ENCODE peak calls at places on chromosomes 5 and 9, in six cellular contexts. One of them, this sample, is unnamed.

GRCh38 chr5:51646482-51646881 is 263.2 kb downstream of the ISL1 start:
- DNase-seq in heart left ventricle: no peak
- DNase-seq in lower lobe of right lung: no peak
- DNase-seq in left ventricle myocardium inferior: no peak
- DNase-seq in cardiac muscle cell: no peak
- DNase-seq in HL-60: no peak
- DNase-seq in this sample: no peak

GRCh38 chr5:93572773-93573626 is 8.0 kb downstream of the NR2F1-AS1 start:
- DNase-seq in heart left ventricle: no peak
- DNase-seq in lower lobe of right lung: no peak
- DNase-seq in left ventricle myocardium inferior: no peak
- DNase-seq in cardiac muscle cell: peak
- DNase-seq in HL-60: no peak
- DNase-seq in this sample: no peak

GRCh38 chr5:111730659-111731382 is 26.2 kb downstream of the NREP start:
- DNase-seq in heart left ventricle: no peak
- DNase-seq in lower lobe of right lung: no peak
- DNase-seq in left ventricle myocardium inferior: no peak
- DNase-seq in cardiac muscle cell: no peak
- DNase-seq in HL-60: no peak
- DNase-seq in this sample: peak

GRCh38 chr9:131667576-131667975 is 72.3 kb downstream of the RAPGEF1 start:
- DNase-seq in heart left ventricle: no peak
- DNase-seq in lower lobe of right lung: peak
- DNase-seq in left ventricle myocardium inferior: no peak
- DNase-seq in cardiac muscle cell: no peak
- DNase-seq in HL-60: no peak
- DNase-seq in this sample: no peak

GRCh38 chr9:73172811-73173210 is 21.1 kb downstream of the ANXA1 start:
- DNase-seq in heart left ventricle: no peak
- DNase-seq in lower lobe of right lung: no peak
- DNase-seq in left ventricle myocardium inferior: no peak
- DNase-seq in cardiac muscle cell: no peak
- DNase-seq in HL-60: no peak
- DNase-seq in this sample: no peak

GRCh38 chr9:92645041-92645440 is 24.9 kb downstream of the IPPK start:
- DNase-seq in heart left ventricle: no peak
- DNase-seq in lower lobe of right lung: no peak
- DNase-seq in left ventricle myocardium inferior: no peak
- DNase-seq in cardiac muscle cell: no peak
- DNase-seq in HL-60: no peak
- DNase-seq in this sample: no peak

GRCh38 chr5:40220260-40220659 is 459.5 kb upstream of the PTGER4 start:
- DNase-seq in heart left ventricle: no peak
- DNase-seq in lower lobe of right lung: no peak
- DNase-seq in left ventricle myocardium inferior: no peak
- DNase-seq in cardiac muscle cell: no peak
- DNase-seq in HL-60: no peak
- DNase-seq in this sample: no peak

GRCh38 chr9:128383007-128383753 is 12.0 kb downstream of the URM1 start:
- DNase-seq in heart left ventricle: no peak
- DNase-seq in lower lobe of right lung: no peak
- DNase-seq in left ventricle myocardium inferior: no peak
- DNase-seq in cardiac muscle cell: no peak
- DNase-seq in HL-60: no peak
- DNase-seq in this sample: peak

GRCh38 chr9:34988218-34989055 is 1.1 kb upstream of the DNAJB5 start:
- DNase-seq in heart left ventricle: peak
- DNase-seq in lower lobe of right lung: peak
- DNase-seq in left ventricle myocardium inferior: peak
- DNase-seq in cardiac muscle cell: peak
- DNase-seq in HL-60: no peak
- DNase-seq in this sample: peak

GRCh38 chr5:179906795-179907569 is 715 bp downstream of the TBC1D9B start:
- DNase-seq in heart left ventricle: no peak
- DNase-seq in lower lobe of right lung: peak
- DNase-seq in left ventricle myocardium inferior: no peak
- DNase-seq in cardiac muscle cell: peak
- DNase-seq in HL-60: no peak
- DNase-seq in this sample: peak

GRCh38 chr9:36997414-36997813 is 36.7 kb downstream of the PAX5 start:
- DNase-seq in heart left ventricle: no peak
- DNase-seq in lower lobe of right lung: no peak
- DNase-seq in left ventricle myocardium inferior: no peak
- DNase-seq in cardiac muscle cell: peak
- DNase-seq in HL-60: no peak
- DNase-seq in this sample: no peak

GRCh38 chr5:172410839-172411238 is 43.5 kb downstream of the SH3PXD2B start:
- DNase-seq in heart left ventricle: no peak
- DNase-seq in lower lobe of right lung: no peak
- DNase-seq in left ventricle myocardium inferior: no peak
- DNase-seq in cardiac muscle cell: peak
- DNase-seq in HL-60: no peak
- DNase-seq in this sample: no peak

GRCh38 chr5:143573568-143574170 is 170.2 kb upstream of the NR3C1 start:
- DNase-seq in heart left ventricle: no peak
- DNase-seq in lower lobe of right lung: no peak
- DNase-seq in left ventricle myocardium inferior: no peak
- DNase-seq in cardiac muscle cell: no peak
- DNase-seq in HL-60: no peak
- DNase-seq in this sample: no peak

GRCh38 chr5:160199410-160199911 is 29.8 kb upstream of the FABP6 start:
- DNase-seq in heart left ventricle: peak
- DNase-seq in lower lobe of right lung: peak
- DNase-seq in left ventricle myocardium inferior: peak
- DNase-seq in cardiac muscle cell: peak
- DNase-seq in HL-60: peak
- DNase-seq in this sample: peak

GRCh38 chr9:93167838-93168237 is 16.1 kb upstream of the WNK2 start:
- DNase-seq in heart left ventricle: no peak
- DNase-seq in lower lobe of right lung: no peak
- DNase-seq in left ventricle myocardium inferior: no peak
- DNase-seq in cardiac muscle cell: no peak
- DNase-seq in HL-60: no peak
- DNase-seq in this sample: no peak

GRCh38 chr9:17509151-17509550 is 69.7 kb upstream of the SH3GL2 start:
- DNase-seq in heart left ventricle: no peak
- DNase-seq in lower lobe of right lung: no peak
- DNase-seq in left ventricle myocardium inferior: no peak
- DNase-seq in cardiac muscle cell: no peak
- DNase-seq in HL-60: no peak
- DNase-seq in this sample: no peak

GRCh38 chr5:43573058-43573457 is 16.2 kb upstream of the PAIP1 start:
- DNase-seq in heart left ventricle: no peak
- DNase-seq in lower lobe of right lung: no peak
- DNase-seq in left ventricle myocardium inferior: no peak
- DNase-seq in cardiac muscle cell: peak
- DNase-seq in HL-60: no peak
- DNase-seq in this sample: no peak

GRCh38 chr9:5455181-5455580 is 4.8 kb downstream of the CD274 start:
- DNase-seq in heart left ventricle: no peak
- DNase-seq in lower lobe of right lung: no peak
- DNase-seq in left ventricle myocardium inferior: no peak
- DNase-seq in cardiac muscle cell: peak
- DNase-seq in HL-60: no peak
- DNase-seq in this sample: no peak

GRCh38 chr9:117704024-117704575 is at the start of gene TLR4:
- DNase-seq in heart left ventricle: peak
- DNase-seq in lower lobe of right lung: peak
- DNase-seq in left ventricle myocardium inferior: peak
- DNase-seq in cardiac muscle cell: peak
- DNase-seq in HL-60: peak
- DNase-seq in this sample: peak

GRCh38 chr9:15513335-15513734 is 2.6 kb upstream of the PSIP1 start:
- DNase-seq in heart left ventricle: no peak
- DNase-seq in lower lobe of right lung: no peak
- DNase-seq in left ventricle myocardium inferior: no peak
- DNase-seq in cardiac muscle cell: peak
- DNase-seq in HL-60: no peak
- DNase-seq in this sample: no peak

GRCh38 chr5:39197556-39197955 is 21.8 kb downstream of the FYB1 start:
- DNase-seq in heart left ventricle: no peak
- DNase-seq in lower lobe of right lung: no peak
- DNase-seq in left ventricle myocardium inferior: no peak
- DNase-seq in cardiac muscle cell: no peak
- DNase-seq in HL-60: no peak
- DNase-seq in this sample: no peak

GRCh38 chr5:89003563-89004036 is 120.6 kb upstream of the MEF2C start:
- DNase-seq in heart left ventricle: no peak
- DNase-seq in lower lobe of right lung: peak
- DNase-seq in left ventricle myocardium inferior: no peak
- DNase-seq in cardiac muscle cell: no peak
- DNase-seq in HL-60: no peak
- DNase-seq in this sample: no peak

GRCh38 chr5:139723986-139724587 is 71.5 kb upstream of the PSD2 start:
- DNase-seq in heart left ventricle: no peak
- DNase-seq in lower lobe of right lung: no peak
- DNase-seq in left ventricle myocardium inferior: no peak
- DNase-seq in cardiac muscle cell: no peak
- DNase-seq in HL-60: no peak
- DNase-seq in this sample: no peak

GRCh38 chr5:159324097-159324760 is 6.1 kb downstream of the IL12B start:
- DNase-seq in heart left ventricle: no peak
- DNase-seq in lower lobe of right lung: no peak
- DNase-seq in left ventricle myocardium inferior: no peak
- DNase-seq in cardiac muscle cell: peak
- DNase-seq in HL-60: no peak
- DNase-seq in this sample: no peak

GRCh38 chr9:90860382-90860781 is 58.8 kb downstream of the SYK start:
- DNase-seq in heart left ventricle: no peak
- DNase-seq in lower lobe of right lung: no peak
- DNase-seq in left ventricle myocardium inferior: no peak
- DNase-seq in cardiac muscle cell: no peak
- DNase-seq in HL-60: no peak
- DNase-seq in this sample: no peak

GRCh38 chr9:86903461-86904010 is 43.8 kb downstream of the GAS1 start:
- DNase-seq in heart left ventricle: no peak
- DNase-seq in lower lobe of right lung: no peak
- DNase-seq in left ventricle myocardium inferior: no peak
- DNase-seq in cardiac muscle cell: no peak
- DNase-seq in HL-60: no peak
- DNase-seq in this sample: no peak

GRCh38 chr9:86901511-86901910 is 45.8 kb downstream of the GAS1 start:
- DNase-seq in heart left ventricle: no peak
- DNase-seq in lower lobe of right lung: no peak
- DNase-seq in left ventricle myocardium inferior: no peak
- DNase-seq in cardiac muscle cell: no peak
- DNase-seq in HL-60: no peak
- DNase-seq in this sample: no peak

GRCh38 chr9:86907346-86907745 is 40.0 kb downstream of the GAS1 start:
- DNase-seq in heart left ventricle: no peak
- DNase-seq in lower lobe of right lung: no peak
- DNase-seq in left ventricle myocardium inferior: no peak
- DNase-seq in cardiac muscle cell: no peak
- DNase-seq in HL-60: no peak
- DNase-seq in this sample: no peak

GRCh38 chr9:86908261-86908660 is 39.0 kb downstream of the GAS1 start:
- DNase-seq in heart left ventricle: no peak
- DNase-seq in lower lobe of right lung: no peak
- DNase-seq in left ventricle myocardium inferior: no peak
- DNase-seq in cardiac muscle cell: no peak
- DNase-seq in HL-60: no peak
- DNase-seq in this sample: no peak

GRCh38 chr9:86902606-86903460 is 44.5 kb downstream of the GAS1 start:
- DNase-seq in heart left ventricle: no peak
- DNase-seq in lower lobe of right lung: no peak
- DNase-seq in left ventricle myocardium inferior: no peak
- DNase-seq in cardiac muscle cell: peak
- DNase-seq in HL-60: no peak
- DNase-seq in this sample: no peak
- H3K4me3 ChIP-seq in heart left ventricle: peak
- H3K4me3 ChIP-seq in lower lobe of right lung: peak
- H3K4me3 ChIP-seq in left ventricle myocardium inferior: peak
- H3K4me3 ChIP-seq in cardiac muscle cell: peak
- H3K4me3 ChIP-seq in HL-60: no peak
- H3K4me3 ChIP-seq in this sample: no peak

GRCh38 chr5:181258576-181258975 is 2.4 kb downstream of the TRIM52 start:
- DNase-seq in heart left ventricle: no peak
- DNase-seq in lower lobe of right lung: no peak
- DNase-seq in left ventricle myocardium inferior: no peak
- DNase-seq in cardiac muscle cell: no peak
- DNase-seq in HL-60: no peak
- DNase-seq in this sample: no peak
- H3K4me3 ChIP-seq in heart left ventricle: peak
- H3K4me3 ChIP-seq in lower lobe of right lung: peak
- H3K4me3 ChIP-seq in left ventricle myocardium inferior: peak
- H3K4me3 ChIP-seq in cardiac muscle cell: no peak
- H3K4me3 ChIP-seq in HL-60: peak
- H3K4me3 ChIP-seq in this sample: no peak

DNA sequence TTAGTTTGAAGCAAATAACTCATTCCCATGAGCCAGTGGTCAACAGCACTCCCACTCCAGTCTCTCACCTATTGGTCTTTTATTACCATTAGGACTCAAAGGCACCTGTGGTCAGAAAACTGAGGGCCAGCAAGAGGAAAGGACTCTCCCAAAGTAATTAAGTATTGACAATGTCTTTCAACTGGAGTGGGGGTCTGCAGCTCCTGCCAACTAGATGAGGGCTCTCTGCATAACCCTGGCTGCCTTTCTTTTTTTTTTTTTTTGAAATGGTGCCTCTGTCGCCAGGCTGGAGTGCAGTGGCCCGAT is 577 bp upstream of the CDK5RAP2 start:
- DNase-seq in heart left ventricle: no peak
- DNase-seq in lower lobe of right lung: no peak
- DNase-seq in left ventricle myocardium inferior: no peak
- DNase-seq in cardiac muscle cell: no peak
- DNase-seq in HL-60: no peak
- DNase-seq in this sample: no peak
- H3K4me3 ChIP-seq in heart left ventricle: peak
- H3K4me3 ChIP-seq in lower lobe of right lung: peak
- H3K4me3 ChIP-seq in left ventricle myocardium inferior: peak
- H3K4me3 ChIP-seq in cardiac muscle cell: no peak
- H3K4me3 ChIP-seq in HL-60: no peak
- H3K4me3 ChIP-seq in this sample: no peak

GRCh38 chr9:135218331-135219225 is 131.1 kb downstream of the OLFM1 start:
- DNase-seq in heart left ventricle: no peak
- DNase-seq in lower lobe of right lung: peak
- DNase-seq in left ventricle myocardium inferior: no peak
- DNase-seq in cardiac muscle cell: no peak
- DNase-seq in HL-60: no peak
- DNase-seq in this sample: no peak
- H3K4me3 ChIP-seq in heart left ventricle: no peak
- H3K4me3 ChIP-seq in lower lobe of right lung: no peak
- H3K4me3 ChIP-seq in left ventricle myocardium inferior: no peak
- H3K4me3 ChIP-seq in cardiac muscle cell: no peak
- H3K4me3 ChIP-seq in HL-60: no peak
- H3K4me3 ChIP-seq in this sample: no peak

DNA sequence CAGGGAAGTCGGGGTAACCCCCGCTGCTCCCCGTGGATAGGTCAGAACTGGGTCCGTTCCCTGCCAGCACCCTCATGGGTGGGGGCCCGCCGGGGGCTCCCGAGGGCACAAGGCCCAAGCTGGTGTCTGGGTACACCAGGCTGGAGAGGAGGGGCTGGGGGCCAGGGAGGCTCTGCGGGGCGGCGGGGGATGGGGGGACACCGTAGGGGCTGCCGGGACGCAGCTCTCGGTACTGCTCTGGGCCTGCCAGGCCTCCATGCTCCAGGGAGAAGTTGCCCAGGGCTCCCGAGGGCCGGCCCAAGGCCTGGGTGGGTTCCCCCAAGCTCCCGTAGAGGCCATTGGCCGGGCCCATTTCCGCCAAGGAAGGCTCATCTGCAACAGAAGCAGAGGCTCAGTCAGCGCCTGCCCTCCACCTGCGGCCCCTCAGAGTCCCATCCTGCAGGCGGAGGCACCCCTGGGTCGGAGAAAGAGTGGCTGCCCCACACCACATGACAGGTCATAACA is 7.5 kb downstream of the LHX3 start:
- DNase-seq in heart left ventricle: no peak
- DNase-seq in lower lobe of right lung: no peak
- DNase-seq in left ventricle myocardium inferior: no peak
- DNase-seq in cardiac muscle cell: no peak
- DNase-seq in HL-60: no peak
- DNase-seq in this sample: no peak
- H3K4me3 ChIP-seq in heart left ventricle: no peak
- H3K4me3 ChIP-seq in lower lobe of right lung: no peak
- H3K4me3 ChIP-seq in left ventricle myocardium inferior: no peak
- H3K4me3 ChIP-seq in cardiac muscle cell: no peak
- H3K4me3 ChIP-seq in HL-60: no peak
- H3K4me3 ChIP-seq in this sample: no peak

This sample was measured in body of pancreas.